ENCODE peak calls at places on chromosomes 11 and 22, in six cellular contexts. P is activated CD4-positive, alpha-beta T cell treated with anti-CD3 and anti-CD28 coated beads, Interleukin-2, amount 10 ng/mL, durations not matched to agents 7 days and 5 days; G is stimulated activated CD4-positive, alpha-beta T cell treated with anti-CD3 and anti-CD28 coated beads, TNF-alpha, amount 100 ng/mL, for 48 hours; U is stromal cell of bone marrow; M is NCI-H345; W is activated CD8-positive, alpha-beta memory T cell treated with anti-CD3 and anti-CD28 coated beads for 1 hour. X is an unnamed sample.

GRCh38 chr11:67320011-67320410 is 16.7 kb downstream of the SSH3 start:
- DNase-seq in W (no peak), G (no peak), M (no peak), U (no peak), P (no peak), X (no peak)

GRCh38 chr22:31151872-31152271 is 8.1 kb upstream of the RNF185 start:
- DNase-seq in U (no peak), G (no peak), M (no peak), W (no peak), P (no peak), X (no peak)

GRCh38 chr11:67612751-67613150 is 6.0 kb downstream of the NDUFV1 start:
- DNase-seq in M (no peak), W (no peak), P (no peak), U (no peak), G (no peak), X (no peak)

GRCh38 chr11:21883354-21883753 is 309.5 kb upstream of the ANO5 start:
- DNase-seq in P (no peak), M (no peak), W (no peak), G (no peak), U (no peak), X (no peak)

GRCh38 chr11:115631609-115632008 is 127.4 kb upstream of the CADM1 start:
- DNase-seq in W (no peak), U (no peak), P (no peak), M (no peak), G (no peak), X (no peak)

GRCh38 chr22:31179345-31179744 is 19.4 kb downstream of the RNF185 start:
- DNase-seq in P (no peak), M (peak; percentile 55), U (no peak), W (no peak), G (no peak), X (no peak)

GRCh38 chr11:103958475-103959215 is 77.8 kb upstream of the DDI1 start:
- DNase-seq in U (no peak), W (no peak), P (no peak), M (no peak), G (no peak), X (no peak)

GRCh38 chr11:61108847-61109585 is 6.7 kb downstream of the CD5 start:
- DNase-seq in P (no peak), W (no peak), M (no peak), G (no peak), U (no peak), X (no peak)

GRCh38 chr22:30922151-30922611 is 46.4 kb downstream of the MORC2 start:
- DNase-seq in U (peak; percentile 7), M (no peak), G (peak; percentile 58), W (peak; percentile 60), P (peak; percentile 78), X (no peak)

GRCh38 chr11:134045799-134046635 is 22.9 kb upstream of the JAM3 start:
- DNase-seq in U (no peak), M (peak; percentile 60), P (peak; percentile 49), G (no peak), W (no peak), X (no peak)

GRCh38 chr11:126363706-126364245 is 8.3 kb downstream of the ST3GAL4 start:
- DNase-seq in U (no peak), W (no peak), M (no peak), P (no peak), G (no peak), X (no peak)

GRCh38 chr11:31788066-31788465 is 23.1 kb downstream of the PAX6 start:
- DNase-seq in P (no peak), M (no peak), U (no peak), G (no peak), W (no peak), X (no peak)

GRCh38 chr11:64881476-64881875 is 3.1 kb upstream of the EHD1 start:
- DNase-seq in M (no peak), W (no peak), P (no peak), G (no peak), U (no peak), X (no peak)

GRCh38 chr11:63564056-63564784 is 1.0 kb upstream of the PLAAT2 start:
- DNase-seq in P (peak; percentile 68), G (no peak), U (no peak), M (peak; percentile 5), W (no peak), X (no peak)

GRCh38 chr11:96037267-96037990 is 113.5 kb upstream of the MTMR2 start:
- DNase-seq in G (no peak), U (no peak), P (no peak), M (peak; percentile 20), W (no peak), X (no peak)

GRCh38 chr11:128568166-128568778 is 19.1 kb downstream of the ETS1 start:
- DNase-seq in M (no peak), P (no peak), W (no peak), U (no peak), G (no peak), X (no peak)

GRCh38 chr11:131370901-131371790 is 731 bp downstream of the NTM start:
- DNase-seq in M (no peak), P (no peak), W (no peak), G (no peak), U (no peak), X (no peak)

GRCh38 chr11:111776398-111777093 is 10.4 kb upstream of the PPP2R1B start:
- DNase-seq in G (no peak), U (no peak), P (no peak), M (no peak), W (no peak), X (no peak)

GRCh38 chr11:128279861-128280260 is 307.5 kb downstream of the ETS1 start:
- DNase-seq in U (peak; percentile 76), M (no peak), W (no peak), G (no peak), P (no peak), X (no peak)

GRCh38 chr11:118212131-118212725 is 12.6 kb downstream of the JAML start:
- DNase-seq in U (no peak), P (no peak), M (no peak), G (no peak), W (no peak), X (no peak)

GRCh38 chr11:123145220-123145619 is 49.8 kb downstream of the CLMP start:
- DNase-seq in G (no peak), U (peak; percentile 92), P (no peak), W (no peak), M (no peak), X (no peak)

GRCh38 chr11:119643212-119643877 is 85.7 kb downstream of the NECTIN1 start:
- DNase-seq in W (no peak), G (no peak), P (no peak), U (no peak), M (no peak), X (no peak)

GRCh38 chr11:17489729-17490128 is 13.1 kb upstream of the ABCC8 start:
- DNase-seq in G (no peak), P (no peak), W (no peak), U (no peak), M (no peak), X (no peak)

GRCh38 chr11:35944503-35945136 is 758 bp downstream of the LDLRAD3 start:
- DNase-seq in U (peak; percentile 14), G (no peak), P (no peak), W (no peak), M (no peak), X (no peak)

GRCh38 chr22:29267858-29268510 is at the start of the genes EWSR1 and RHBDD3:
- DNase-seq in G (peak; percentile 92), M (peak; percentile 89), W (peak; percentile 88), U (peak; percentile 95), P (peak; percentile 94), X (no peak)

GRCh38 chr22:19986410-19987341 is 29.9 kb downstream of the ARVCF start:
- DNase-seq in P (peak; percentile 65), W (no peak), G (peak; percentile 67), M (peak; percentile 74), U (peak; percentile 43), X (no peak)

GRCh38 chr22:20585640-20586402 is 78.4 kb downstream of the MED15 start:
- DNase-seq in U (no peak), P (no peak), M (no peak), G (no peak), W (no peak), X (no peak)